ENCODE peak calls at places on chromosomes 4 and X, in four cellular contexts. Q is epithelial cell of prostate; D is aorta; G is stimulated activated CD4-positive, alpha-beta T cell treated with anti-CD3 and anti-CD28 coated beads, TNF-alpha, amount 100 ng/mL, for 48 hours. E is an unnamed sample.

GRCh38 chrX:103417370-103417769 is 41.0 kb downstream of the BEX3 start:
- DNase-seq in D (no peak), Q (no peak), G (no peak), E (no peak)

GRCh38 chr4:152028131-152028530 is 267.3 kb upstream of the GATB start:
- DNase-seq in Q (no peak), D (no peak), G (no peak), E (no peak)

GRCh38 chr4:7389719-7390118 is 45.0 kb downstream of the PSAPL1 start:
- DNase-seq in D (peak; percentile 26), G (no peak), Q (no peak), E (no peak)

GRCh38 chrX:21843179-21843578 is 3.8 kb downstream of the MBTPS2 start:
- DNase-seq in G (no peak), D (no peak), Q (no peak), E (no peak)

GRCh38 chr4:150381026-150381425 is 200.9 kb upstream of the MAB21L2 start:
- DNase-seq in G (no peak), D (no peak), Q (no peak), E (no peak)

GRCh38 chrX:107324493-107325310 is 118.3 kb downstream of the DNAAF6 start:
- DNase-seq in G (no peak), D (peak; percentile 49), Q (no peak), E (no peak)

GRCh38 chrX:7586126-7586525 is 256.8 kb upstream of the VCX start:
- DNase-seq in D (no peak), G (no peak), Q (no peak), E (no peak)

GRCh38 chr4:125705681-125706080 is 390.9 kb downstream of the FAT4 start:
- DNase-seq in Q (no peak), D (no peak), G (no peak), E (no peak)

GRCh38 chr4:114272226-114272625 is 292.8 kb upstream of the ARSJ start:
- DNase-seq in Q (peak; percentile 74), G (no peak), D (no peak), E (peak; percentile 71)

GRCh38 chrX:103941201-103941975 is 21.0 kb upstream of the TMSB15B start:
- DNase-seq in D (no peak), G (no peak), Q (no peak), E (no peak)

GRCh38 chr4:769511-769910 is 56.4 kb downstream of the CPLX1 start:
- DNase-seq in G (no peak), D (no peak), Q (no peak), E (no peak)

GRCh38 chrX:136168929-136169735 is 21.8 kb downstream of the FHL1 start:
- DNase-seq in G (no peak), D (peak; percentile 70), Q (no peak), E (no peak)

GRCh38 chrX:107429090-107429489 is 20.4 kb upstream of the FRMPD3 start:
- DNase-seq in Q (no peak), G (no peak), D (no peak), E (no peak)

GRCh38 chr4:182922551-182923284 is 5.5 kb upstream of the DCTD start:
- DNase-seq in Q (no peak), G (no peak), D (no peak), E (no peak)

GRCh38 chr4:9384126-9384525 is 21.2 kb downstream of the USP17L30 start:
- DNase-seq in G (no peak), Q (peak; percentile 3), D (no peak), E (no peak)

GRCh38 chr4:56908206-56909082 is 744 bp downstream of the REST start:
- DNase-seq in D (peak; percentile 82), Q (no peak), G (peak; percentile 47), E (no peak)

GRCh38 chr4:25320374-25321172 is 8.0 kb downstream of the ZCCHC4 start:
- DNase-seq in Q (no peak), G (no peak), D (no peak), E (peak; percentile 35)

GRCh38 chr4:177220376-177220775 is 89.3 kb upstream of the NEIL3 start:
- DNase-seq in D (no peak), G (no peak), Q (peak; percentile 2), E (no peak)

GRCh38 chr4:5381981-5382441 is 326.3 kb downstream of the EVC2 start:
- DNase-seq in G (no peak), Q (no peak), D (no peak), E (no peak)

GRCh38 chrX:997631-998137 is 214.8 kb downstream of the CRLF2 start:
- DNase-seq in D (no peak), G (no peak), Q (no peak), E (no peak)

GRCh38 chr4:17762705-17763104 is 18.7 kb downstream of the FAM184B start:
- DNase-seq in D (no peak), G (no peak), Q (peak; percentile 41), E (no peak)

GRCh38 chr4:112181358-112182000 is 36.2 kb downstream of the FAM241A start:
- DNase-seq in D (no peak), G (no peak), Q (no peak), E (no peak)

GRCh38 chrX:69546417-69546816 is 42.3 kb downstream of the NALF2 start:
- DNase-seq in G (no peak), Q (no peak), D (no peak), E (no peak)

GRCh38 chr4:3145251-3145908 is 70.9 kb downstream of the HTT start:
- DNase-seq in G (no peak), Q (no peak), D (no peak), E (no peak)

GRCh38 chr4:17283832-17284231 is 228.1 kb downstream of the QDPR start:
- DNase-seq in G (no peak), D (no peak), Q (no peak), E (no peak)

GRCh38 chr4:1502501-1502886 is 96.3 kb upstream of the NKX1-1 start:
- DNase-seq in Q (no peak), D (no peak), G (no peak), E (no peak)

GRCh38 chrX:39309018-39309620 is 507.9 kb downstream of the MID1IP1 start:
- DNase-seq in Q (peak; percentile 39), D (no peak), G (peak; percentile 56), E (no peak)

GRCh38 chr4:40283968-40284367 is 51.2 kb upstream of the CHRNA9 start:
- DNase-seq in D (no peak), Q (no peak), G (peak; percentile 85), E (peak; percentile 45)

GRCh38 chr4:156672924-156673323 is 298.7 kb downstream of the PDGFC start:
- DNase-seq in Q (no peak), D (no peak), G (no peak), E (no peak)

GRCh38 chr4:86963697-86964096 is 28.9 kb downstream of the AFF1 start:
- DNase-seq in Q (no peak), D (no peak), G (no peak), E (peak; percentile 28)

GRCh38 chr4:152663203-152664066 is 16.4 kb downstream of the TMEM154 start:
- DNase-seq in G (no peak), D (no peak), Q (no peak), E (no peak)

GRCh38 chr4:180363817-180364216 is 1879.4 kb upstream of the TENM3 start:
- DNase-seq in Q (peak; percentile 34), G (no peak), D (no peak), E (no peak)

GRCh38 chr4:10013722-10014121 is 7.6 kb downstream of the SLC2A9 start:
- DNase-seq in Q (no peak), D (no peak), G (peak; percentile 23), E (no peak)

GRCh38 chrX:77622672-77623071 is 163.3 kb downstream of the ATRX start:
- DNase-seq in G (no peak), Q (no peak), D (no peak), E (no peak)

GRCh38 chr4:6445403-6446129 is 26.8 kb downstream of the PPP2R2C start:
- DNase-seq in D (no peak), Q (no peak), G (no peak), E (no peak)

GRCh38 chr4:105588252-105588651 is 35.8 kb downstream of the ARHGEF38 start:
- DNase-seq in Q (no peak), D (no peak), G (no peak), E (no peak)

GRCh38 chrX:8179653-8180052 is 8.6 kb upstream of the VCX2 start:
- DNase-seq in Q (no peak), D (no peak), G (no peak), E (no peak)

GRCh38 chr4:87058272-87059073 is 123.7 kb downstream of the AFF1 start:
- DNase-seq in G (peak; percentile 56), D (no peak), Q (no peak), E (no peak)

E was measured in keratinocyte.